ENCODE peak calls at places on chromosome 5, in eight cellular contexts. D is anterior cingulate cortex; Z is myocyte; M is right lobe of liver; W is stimulated activated CD4-positive, alpha-beta T cell treated with anti-CD3 and anti-CD28 coated beads, Interleukin-4, amount 100 ng/mL, for 4 hours; K is EH; J is DMS153; V is COR-L47. R is an unnamed sample.

GRCh38 chr5:66518052-66518451 is 78.1 kb upstream of the MAST4 start:
- DNase-seq in W (no peak), Z (no peak), J (no peak), M (no peak), K (no peak), D (no peak), V (no peak), R (no peak)

GRCh38 chr5:386432-387341 is 56.3 kb upstream of the EXOC3 start:
- DNase-seq in V (no peak), Z (peak; percentile 76), J (no peak), M (no peak), K (peak; percentile 72), W (no peak), D (no peak), R (peak; percentile 67)

GRCh38 chr5:83473344-83474169 is 2.0 kb downstream of the VCAN start:
- DNase-seq in Z (peak; percentile 96), J (peak; percentile 23), V (peak; percentile 67), M (peak; percentile 66), W (peak; percentile 38), K (peak; percentile 97), D (peak; percentile 82), R (peak; percentile 99)

GRCh38 chr5:76402880-76403712 is at the start of gene IQGAP2:
- DNase-seq in J (no peak), V (no peak), D (no peak), W (peak; percentile 75), Z (peak; percentile 24), K (peak; percentile 48), M (peak; percentile 91), R (peak; percentile 50)

GRCh38 chr5:64229163-64229774 is 63.6 kb downstream of the RNF180 start:
- DNase-seq in K (peak; percentile 50), J (no peak), Z (peak; percentile 46), W (no peak), V (peak; percentile 38), D (no peak), M (no peak), R (peak; percentile 44)

GRCh38 chr5:120124961-120125360 is 339.1 kb upstream of the PRR16 start:
- DNase-seq in Z (peak; percentile 50), K (no peak), V (no peak), D (no peak), J (no peak), M (no peak), W (no peak), R (peak; percentile 53)

GRCh38 chr5:85814596-85814995 is 803.1 kb upstream of the COX7C start:
- DNase-seq in J (no peak), M (no peak), V (no peak), W (no peak), K (no peak), Z (no peak), D (no peak), R (no peak)

GRCh38 chr5:142978252-142978651 is 208.1 kb downstream of the ARHGAP26 start:
- DNase-seq in W (no peak), M (no peak), K (no peak), V (no peak), Z (no peak), D (no peak), J (no peak), R (no peak)

GRCh38 chr5:62640437-62640836 is 61.8 kb downstream of the LRRC70 start:
- DNase-seq in Z (no peak), M (no peak), W (no peak), V (no peak), J (no peak), K (no peak), D (no peak), R (no peak)

GRCh38 chr5:145495741-145496140 is 339.4 kb downstream of the PRELID2 start:
- DNase-seq in V (no peak), M (no peak), D (no peak), Z (peak; percentile 68), W (no peak), K (peak; percentile 85), J (no peak), R (peak; percentile 66)

GRCh38 chr5:172758077-172758835 is 12.7 kb downstream of the DUSP1 start:
- DNase-seq in V (no peak), M (no peak), K (peak; percentile 97), Z (peak; percentile 67), W (no peak), J (no peak), D (no peak), R (peak; percentile 92)

GRCh38 chr5:181221105-181221791 is 1.8 kb upstream of the TRIM41 start:
- DNase-seq in Z (no peak), M (no peak), K (no peak), W (no peak), V (no peak), J (no peak), D (no peak), R (no peak)

GRCh38 chr5:111749303-111750026 is 7.5 kb downstream of the NREP start:
- DNase-seq in Z (no peak), J (no peak), M (no peak), K (no peak), D (no peak), V (no peak), W (no peak), R (no peak)

GRCh38 chr5:77080905-77081304 is 6.2 kb downstream of the ZBED3 start:
- DNase-seq in J (peak; percentile 20), M (no peak), Z (no peak), K (no peak), W (no peak), V (no peak), D (no peak), R (no peak)

GRCh38 chr5:168311061-168311566 is 19.7 kb downstream of the WWC1 start:
- DNase-seq in D (no peak), K (no peak), V (no peak), Z (no peak), J (peak; percentile 23), M (no peak), W (no peak), R (no peak)

GRCh38 chr5:172546196-172546595 is 91.9 kb upstream of the SH3PXD2B start:
- DNase-seq in K (no peak), J (no peak), M (no peak), Z (no peak), D (no peak), W (no peak), V (no peak), R (no peak)

GRCh38 chr5:74934949-74935751 is 69.0 kb upstream of the FAM169A start:
- DNase-seq in J (no peak), Z (peak; percentile 22), D (no peak), K (peak; percentile 82), V (no peak), W (no peak), M (no peak), R (peak; percentile 45)

GRCh38 chr5:40385544-40385943 is 294.2 kb upstream of the PTGER4 start:
- DNase-seq in M (no peak), W (no peak), V (no peak), Z (no peak), K (peak; percentile 56), J (no peak), D (no peak), R (no peak)

GRCh38 chr5:9104576-9105339 is 441.1 kb downstream of the SEMA5A start:
- DNase-seq in V (no peak), D (no peak), K (peak; percentile 26), J (no peak), Z (peak; percentile 77), M (no peak), W (no peak), R (no peak)

GRCh38 chr5:62138607-62139006 is 167.4 kb upstream of the KIF2A start:
- DNase-seq in D (no peak), J (no peak), W (no peak), V (peak; percentile 64), M (no peak), K (no peak), Z (no peak), R (no peak)

GRCh38 chr5:102800427-102800826 is 45.3 kb downstream of the PAM start:
- DNase-seq in K (no peak), W (no peak), J (no peak), Z (no peak), D (no peak), M (no peak), V (no peak), R (no peak)

GRCh38 chr5:36035696-36036095 is 31.0 kb downstream of the UGT3A2 start:
- DNase-seq in V (no peak), W (no peak), J (no peak), K (no peak), M (no peak), D (no peak), Z (no peak), R (no peak)

GRCh38 chr5:26940981-26941380 is 97.4 kb downstream of the CDH9 start:
- DNase-seq in J (no peak), D (no peak), K (no peak), Z (no peak), M (no peak), W (no peak), V (peak; percentile 61), R (no peak)

GRCh38 chr5:179377421-179378115 is 32.3 kb upstream of the ADAMTS2 start:
- DNase-seq in Z (peak; percentile 60), K (peak; percentile 81), V (no peak), W (no peak), M (peak; percentile 31), J (no peak), D (no peak), R (no peak)

GRCh38 chr5:107135391-107135790 is 535.3 kb downstream of the EFNA5 start:
- DNase-seq in K (no peak), D (no peak), W (no peak), M (no peak), Z (no peak), V (no peak), J (no peak), R (peak; percentile 25)

GRCh38 chr5:5403736-5404135 is 18.7 kb upstream of the ICE1 start:
- DNase-seq in Z (no peak), W (no peak), K (no peak), V (no peak), M (no peak), J (no peak), D (no peak), R (no peak)

GRCh38 chr5:137184734-137185133 is 314.4 kb downstream of the SPOCK1 start:
- DNase-seq in K (no peak), W (no peak), D (no peak), J (no peak), Z (no peak), V (no peak), M (no peak), R (no peak)

GRCh38 chr5:3602713-3603502 is 7.3 kb downstream of the IRX1 start:
- DNase-seq in J (no peak), M (no peak), Z (no peak), W (no peak), K (no peak), V (no peak), D (no peak), R (no peak)

GRCh38 chr5:13276143-13276542 is 668.3 kb downstream of the DNAH5 start:
- DNase-seq in W (no peak), D (no peak), Z (no peak), M (no peak), K (no peak), J (no peak), V (no peak), R (no peak)

GRCh38 chr5:169567079-169567478 is 16.5 kb upstream of the SPDL1 start:
- DNase-seq in D (no peak), M (no peak), Z (peak; percentile 46), K (peak; percentile 37), W (no peak), V (no peak), J (no peak), R (no peak)

GRCh38 chr5:135130526-135131215 is 96.6 kb upstream of the PITX1 start:
- DNase-seq in W (no peak), D (no peak), K (no peak), M (no peak), Z (no peak), V (no peak), J (no peak), R (no peak)

R was measured in fibroblast of villous mesenchyme.